ENCODE peak calls at places on chromosomes 5 and 9, in eight cellular contexts. M is NCI-H1436; D is central memory CD4-positive, alpha-beta T cell; F is frontal cortex; K is cardiac fibroblast; O is psoas muscle; H is CD4-positive, CD25-positive, alpha-beta regulatory T cell; U is anterior cingulate cortex. Y is an unnamed sample.

GRCh38 chr5:134577022-134577795 is 51.7 kb downstream of the JADE2 start:
- DNase-seq in M (no peak), D (no peak), F (no peak), K (peak; percentile 74), O (peak; percentile 45), H (no peak), U (no peak), Y (no peak)

GRCh38 chr9:14313378-14313940 is 482 bp downstream of the NFIB start:
- DNase-seq in M (no peak), D (no peak), F (no peak), K (peak; percentile 48), O (peak; percentile 76), H (no peak), U (no peak), Y (no peak)

GRCh38 chr5:180618830-180619562 is 27.7 kb upstream of the SCGB3A1 start:
- DNase-seq in M (no peak), D (no peak), F (peak; percentile 61), K (peak; percentile 48), O (no peak), H (no peak), U (no peak), Y (no peak)

GRCh38 chr9:112169368-112169767 is 5.7 kb downstream of the SUSD1 start:
- DNase-seq in M (no peak), D (no peak), F (no peak), K (no peak), O (no peak), H (no peak), U (no peak), Y (no peak)

GRCh38 chr9:34585946-34586705 is 3.4 kb downstream of the CNTFR start:
- DNase-seq in M (no peak), D (no peak), F (no peak), K (no peak), O (no peak), H (no peak), U (no peak), Y (no peak)

GRCh38 chr9:123679330-123679987 is 250.5 kb downstream of the DENND1A start:
- DNase-seq in M (no peak), D (no peak), F (no peak), K (no peak), O (no peak), H (no peak), U (no peak), Y (no peak)

GRCh38 chr9:114641974-114642373 is 15.6 kb downstream of the TEX53 start:
- DNase-seq in M (no peak), D (no peak), F (no peak), K (no peak), O (no peak), H (no peak), U (no peak), Y (no peak)

GRCh38 chr5:62956597-62956996 is 378.0 kb downstream of the LRRC70 start:
- DNase-seq in M (no peak), D (no peak), F (no peak), K (no peak), O (no peak), H (no peak), U (no peak), Y (no peak)

GRCh38 chr5:51685399-51685798 is 302.2 kb downstream of the ISL1 start:
- DNase-seq in M (no peak), D (no peak), F (no peak), K (no peak), O (no peak), H (no peak), U (no peak), Y (no peak)

GRCh38 chr5:61280205-61280604 is 51.9 kb upstream of the ZSWIM6 start:
- DNase-seq in M (peak; percentile 91), D (no peak), F (no peak), K (peak; percentile 76), O (no peak), H (no peak), U (no peak), Y (no peak)

GRCh38 chr5:152378730-152379129 is 26.3 kb downstream of the NMUR2 start:
- DNase-seq in M (no peak), D (no peak), F (no peak), K (no peak), O (no peak), H (no peak), U (no peak), Y (no peak)

GRCh38 chr5:181198905-181199519 is 6.0 kb downstream of the TRIM7 start:
- DNase-seq in M (no peak), D (no peak), F (no peak), K (no peak), O (no peak), H (no peak), U (no peak), Y (no peak)

GRCh38 chr9:87148391-87149237 is 201.3 kb upstream of the GAS1 start:
- DNase-seq in M (no peak), D (no peak), F (peak; percentile 70), K (peak; percentile 90), O (peak; percentile 92), H (no peak), U (peak; percentile 58), Y (no peak)

GRCh38 chr9:76818271-76818670 is 54.0 kb downstream of the PCA3 start:
- DNase-seq in M (no peak), D (no peak), F (peak; percentile 12), K (peak; percentile 97), O (no peak), H (no peak), U (peak; percentile 7), Y (no peak)

GRCh38 chr5:145130996-145131395 is 704.1 kb downstream of the PRELID2 start:
- DNase-seq in M (no peak), D (no peak), F (no peak), K (no peak), O (no peak), H (no peak), U (no peak), Y (no peak)

GRCh38 chr5:15463231-15463630 is 36.7 kb upstream of the FBXL7 start:
- DNase-seq in M (no peak), D (no peak), F (no peak), K (peak; percentile 55), O (no peak), H (no peak), U (no peak), Y (no peak)

GRCh38 chr9:85178486-85178885 is 509.0 kb downstream of the NTRK2 start:
- DNase-seq in M (peak; percentile 3), D (no peak), F (peak; percentile 19), K (no peak), O (no peak), H (no peak), U (no peak), Y (no peak)

GRCh38 chr9:99605016-99605743 is 216.5 kb upstream of the NR4A3 start:
- DNase-seq in M (no peak), D (no peak), F (no peak), K (no peak), O (no peak), H (no peak), U (no peak), Y (no peak)

GRCh38 chr9:1871486-1872181 is 143.5 kb upstream of the SMARCA2 start:
- DNase-seq in M (peak; percentile 8), D (peak; percentile 2), F (no peak), K (no peak), O (no peak), H (no peak), U (no peak), Y (no peak)

GRCh38 chr9:111423389-111423788 is 60.8 kb downstream of the ECPAS start:
- DNase-seq in M (no peak), D (no peak), F (no peak), K (no peak), O (no peak), H (no peak), U (no peak), Y (no peak)

GRCh38 chr9:111994831-111995458 is 98.3 kb downstream of the UGCG start:
- DNase-seq in M (no peak), D (peak; percentile 9), F (no peak), K (no peak), O (no peak), H (no peak), U (no peak), Y (no peak)

GRCh38 chr9:137689745-137690529 is 71.1 kb downstream of the EHMT1 start:
- DNase-seq in M (no peak), D (no peak), F (no peak), K (peak; percentile 50), O (no peak), H (no peak), U (no peak), Y (no peak)

GRCh38 chr5:171647043-171647899 is 138.3 kb upstream of the SMIM23 start:
- DNase-seq in M (no peak), D (no peak), F (no peak), K (peak; percentile 38), O (no peak), H (no peak), U (no peak), Y (no peak)

GRCh38 chr9:97557606-97558095 is 56.2 kb downstream of the TMOD1 start:
- DNase-seq in M (no peak), D (no peak), F (peak; percentile 64), K (peak; percentile 78), O (peak; percentile 87), H (no peak), U (peak; percentile 36), Y (no peak)

GRCh38 chr9:131418143-131419028 is 24.5 kb downstream of the PRRC2B start:
- DNase-seq in M (no peak), D (no peak), F (peak; percentile 64), K (no peak), O (no peak), H (no peak), U (no peak), Y (no peak)

GRCh38 chr5:52997424-52997823 is 8.3 kb downstream of the ITGA2 start:
- DNase-seq in M (no peak), D (no peak), F (no peak), K (peak; percentile 18), O (no peak), H (no peak), U (no peak), Y (no peak)